ENCODE peak calls at places on chromosomes 2 and 18, in five cellular contexts. W, Y, V, M and F are unnamed samples.

GRCh38 chr2:170582747-170583463 is 132.2 kb upstream of the SP5 start:
- DNase-seq in W (no peak), Y (no peak), V (no peak), M (no peak), F (no peak)

GRCh38 chr2:122167561-122167960 is 412.1 kb downstream of the TSN start:
- DNase-seq in W (no peak), Y (no peak), V (no peak), M (no peak), F (no peak)

GRCh38 chr2:215104226-215104625 is 34.2 kb downstream of the ABCA12 start:
- DNase-seq in W (no peak), Y (no peak), V (no peak), M (peak; percentile 94), F (peak; percentile 84)

GRCh38 chr2:197973772-197974171 is 169.4 kb downstream of the PLCL1 start:
- DNase-seq in W (no peak), Y (no peak), V (no peak), M (no peak), F (no peak)

GRCh38 chr18:67001052-67001451 is 397.2 kb upstream of the CDH19 start:
- DNase-seq in W (no peak), Y (no peak), V (no peak), M (no peak), F (no peak)

GRCh38 chr2:201890447-201890846 is 84.1 kb downstream of the CDK15 start:
- DNase-seq in W (no peak), Y (no peak), V (no peak), M (peak; percentile 81), F (peak; percentile 70)

GRCh38 chr2:10709290-10709939 is 12.0 kb upstream of the ATP6V1C2 start:
- DNase-seq in W (no peak), Y (no peak), V (no peak), M (peak; percentile 72), F (peak; percentile 71)

GRCh38 chr2:134268265-134268664 is 14.4 kb downstream of the MGAT5 start:
- DNase-seq in W (no peak), Y (no peak), V (no peak), M (peak; percentile 9), F (peak; percentile 20)

GRCh38 chr2:5164806-5165525 is 527.2 kb upstream of the SOX11 start:
- DNase-seq in W (no peak), Y (no peak), V (no peak), M (peak; percentile 96), F (peak; percentile 82)

GRCh38 chr2:230996661-230997060 is 740 bp downstream of the SPATA3 start:
- DNase-seq in W (no peak), Y (no peak), V (no peak), M (no peak), F (no peak)

GRCh38 chr2:177673602-177674595 is 281.3 kb downstream of the AGPS start:
- DNase-seq in W (no peak), Y (no peak), V (no peak), M (no peak), F (peak; percentile 27)

GRCh38 chr2:236550701-236551465 is 18.7 kb upstream of the ACKR3 start:
- DNase-seq in W (no peak), Y (no peak), V (no peak), M (no peak), F (no peak)

GRCh38 chr18:7273301-7273911 is 42.5 kb downstream of the LRRC30 start:
- DNase-seq in W (peak; percentile 29), Y (no peak), V (peak; percentile 21), M (peak; percentile 31), F (peak; percentile 97)

GRCh38 chr2:165376571-165376975 is 92.9 kb upstream of the CSRNP3 start:
- DNase-seq in W (no peak), Y (no peak), V (no peak), M (no peak), F (no peak)

GRCh38 chr18:12742453-12742852 is 39.6 kb downstream of the PSMG2 start:
- DNase-seq in W (no peak), Y (no peak), V (no peak), M (peak; percentile 92), F (peak; percentile 55)

GRCh38 chr2:25294573-25295462 is 46.9 kb downstream of the DNMT3A start:
- DNase-seq in W (peak; percentile 80), Y (peak; percentile 75), V (peak; percentile 47), M (peak; percentile 59), F (peak; percentile 26)

GRCh38 chr2:234611209-234611608 is 114.3 kb upstream of the ARL4C start:
- DNase-seq in W (no peak), Y (no peak), V (no peak), M (peak; percentile 13), F (peak; percentile 9)
- TF ChIP-seq CTCF in W (no peak), Y (no peak), V (no peak), M (peak; percentile 35), F (no peak)

GRCh38 chr2:224378087-224379085 is 23.5 kb downstream of the FAM124B start:
- DNase-seq in W (no peak), Y (no peak), V (no peak), M (no peak), F (no peak)
- TF ChIP-seq CTCF in W (no peak), Y (no peak), V (no peak), M (peak; percentile 31), F (peak; percentile 26)

DNA sequence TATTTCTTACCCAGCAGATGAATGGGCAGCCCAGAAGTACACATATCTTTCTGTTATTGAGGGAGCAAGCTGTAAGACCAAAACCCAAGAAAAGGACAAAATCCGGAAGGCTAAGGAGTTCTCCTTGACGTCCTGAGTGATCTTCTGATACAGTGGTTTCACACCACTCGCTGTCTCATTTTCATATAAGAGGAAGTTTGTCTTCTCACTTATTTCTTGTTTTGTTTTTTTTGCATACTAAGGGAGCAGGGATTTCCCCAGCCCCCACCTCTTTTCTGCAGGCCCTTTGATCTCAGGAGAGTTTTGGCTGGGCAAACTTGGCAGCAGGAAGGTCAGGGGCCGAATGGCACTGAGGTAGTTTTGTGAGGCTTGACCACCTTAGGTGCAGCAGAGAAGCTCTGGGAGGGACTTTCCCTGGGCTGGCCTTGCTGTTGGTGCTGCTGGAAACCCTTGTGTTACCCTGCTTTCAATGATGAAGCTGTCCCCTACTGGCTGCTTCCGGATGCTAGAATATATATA is 13.3 kb downstream of the CHRNA1 start:
- DNase-seq in W (no peak), Y (no peak), V (no peak), M (no peak), F (no peak)
- TF ChIP-seq CTCF in W (no peak), Y (no peak), V (no peak), M (no peak), F (no peak)

GRCh38 chr2:105789745-105790466 is 45.2 kb downstream of the NCK2 start:
- DNase-seq in W (no peak), Y (no peak), V (no peak), M (peak; percentile 75), F (peak; percentile 70)
- TF ChIP-seq CTCF in W (no peak), Y (no peak), V (no peak), M (peak; percentile 14), F (no peak)

DNA sequence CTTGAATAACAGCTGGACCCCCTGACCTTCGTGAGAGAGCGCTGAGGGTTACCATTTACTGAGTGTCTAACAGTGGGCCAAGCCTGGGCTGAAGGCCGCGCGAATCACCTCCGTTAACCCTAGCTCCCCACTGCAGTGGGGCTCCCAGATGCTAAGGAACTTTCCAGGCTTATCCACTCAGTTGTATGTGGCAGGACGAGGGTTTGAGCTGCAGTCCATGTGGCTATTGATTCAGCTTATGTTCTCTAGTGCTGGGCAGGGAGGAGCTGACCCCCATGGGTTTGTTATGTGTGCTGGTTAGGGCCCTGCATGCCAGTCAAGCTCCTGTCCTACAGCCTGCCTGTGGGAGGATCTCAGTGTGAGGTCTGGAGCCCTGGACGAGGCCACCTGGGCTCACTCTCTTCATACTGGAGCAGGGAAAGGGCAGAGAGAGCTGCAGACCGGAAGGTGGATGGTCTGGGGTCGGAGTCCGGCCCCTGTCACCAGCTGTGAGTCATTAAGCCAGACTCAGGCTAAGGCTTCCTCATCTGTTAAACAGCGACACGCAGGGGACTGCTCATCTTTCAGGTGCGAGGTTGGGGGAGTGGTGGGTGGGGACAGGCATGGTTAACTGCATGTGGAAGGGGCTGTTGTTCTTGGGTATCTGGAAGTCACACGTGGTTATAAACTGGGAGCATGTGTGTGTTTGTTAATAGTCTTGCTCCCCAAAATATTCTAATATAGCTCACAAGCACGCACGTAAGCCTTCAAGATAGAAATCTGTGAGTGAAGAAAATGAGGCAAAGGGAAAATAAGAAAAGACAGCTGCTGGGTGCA is 6.6 kb downstream of the PSD4 start:
- DNase-seq in W (no peak), Y (no peak), V (no peak), M (no peak), F (no peak)
- TF ChIP-seq CTCF in W (no peak), Y (no peak), V (no peak), M (no peak), F (no peak)

GRCh38 chr2:100900156-100900795 is 80.3 kb downstream of the NPAS2 start:
- DNase-seq in W (no peak), Y (no peak), V (no peak), M (peak; percentile 41), F (peak; percentile 51)
- TF ChIP-seq CTCF in W (no peak), Y (no peak), V (no peak), M (no peak), F (no peak)

GRCh38 chr2:100289020-100289419 is 33.3 kb downstream of the LONRF2 start:
- DNase-seq in W (no peak), Y (no peak), V (no peak), M (no peak), F (peak; percentile 11)
- TF ChIP-seq CTCF in W (no peak), Y (no peak), V (no peak), M (no peak), F (no peak)

DNA sequence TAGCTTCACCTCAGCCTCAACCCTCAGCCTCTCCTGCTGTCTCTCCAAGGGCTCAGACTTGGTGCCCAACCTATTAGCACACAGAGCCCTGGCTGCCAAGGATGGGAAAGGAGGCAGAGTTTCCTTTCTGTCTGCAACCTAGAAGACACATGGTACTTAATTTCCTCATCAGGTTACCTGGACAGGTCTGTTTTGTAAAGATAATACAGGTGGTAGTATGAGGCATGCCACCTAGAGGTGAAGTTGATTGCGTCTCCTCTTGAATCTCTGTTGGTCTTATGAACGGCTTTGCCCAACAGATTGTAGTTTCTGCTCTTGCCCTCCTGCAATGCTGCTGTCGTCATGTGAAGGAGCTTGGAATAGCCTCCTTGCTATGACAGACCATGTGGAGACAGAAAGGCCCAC is 44.5 kb upstream of the RMND5A start:
- DNase-seq in W (peak; percentile 31), Y (no peak), V (peak; percentile 51), M (peak; percentile 59), F (peak; percentile 26)
- TF ChIP-seq CTCF in W (no peak), Y (no peak), V (peak; percentile 36), M (peak; percentile 57), F (no peak)